ENCODE peak calls at places on chromosomes 12 and 14, in eight cellular contexts. J is AG04449, Y is WERI-Rb-1, N is BJ, O is ascending aorta, X is fibroblast of lung, S is fibroblast of pulmonary artery, H is AG09309. E is an unnamed sample.

GRCh38 chr12:53098982-53099651 is 1.6 kb downstream of the IGFBP6 start:
- DNase-seq in J (peak), Y (peak), N (peak), O (peak), X (peak), S (peak), H (peak), E (peak)

GRCh38 chr12:90028620-90029051 is 320.0 kb upstream of the ATP2B1 start:
- DNase-seq in J (no peak), Y (no peak), N (no peak), O (no peak), X (no peak), S (peak), H (no peak), E (no peak)

GRCh38 chr14:60753264-60754126 is 18.9 kb downstream of the MNAT1 start:
- DNase-seq in J (no peak), Y (no peak), N (no peak), O (no peak), X (peak), S (no peak), H (peak), E (no peak)

GRCh38 chr14:23951590-23952143 is 1.9 kb upstream of the DHRS4 start:
- DNase-seq in J (no peak), Y (peak), N (no peak), O (no peak), X (no peak), S (no peak), H (no peak), E (no peak)

GRCh38 chr12:25924535-25925001 is 33.9 kb upstream of the RASSF8 start:
- DNase-seq in J (no peak), Y (no peak), N (peak), O (no peak), X (no peak), S (no peak), H (peak), E (no peak)

GRCh38 chr12:118984206-118984943 is 3.0 kb downstream of the SRRM4 start:
- DNase-seq in J (no peak), Y (no peak), N (no peak), O (no peak), X (no peak), S (no peak), H (no peak), E (no peak)

GRCh38 chr14:23252006-23252405 is 14.3 kb downstream of the RNF212B start:
- DNase-seq in J (no peak), Y (no peak), N (no peak), O (no peak), X (no peak), S (no peak), H (no peak), E (no peak)

GRCh38 chr12:47941475-47942326 is 21.7 kb upstream of the TMEM106C start:
- DNase-seq in J (no peak), Y (no peak), N (no peak), O (no peak), X (no peak), S (no peak), H (no peak), E (no peak)

GRCh38 chr12:71057330-71057729 is 100.5 kb downstream of the TSPAN8 start:
- DNase-seq in J (no peak), Y (no peak), N (no peak), O (no peak), X (peak), S (peak), H (no peak), E (no peak)

GRCh38 chr12:46825526-46826414 is at the start of gene SLC38A4:
- DNase-seq in J (no peak), Y (no peak), N (peak), O (no peak), X (peak), S (peak), H (no peak), E (no peak)

GRCh38 chr12:117850048-117850447 is 118.7 kb downstream of the KSR2 start:
- DNase-seq in J (no peak), Y (peak), N (no peak), O (no peak), X (peak), S (peak), H (no peak), E (no peak)

GRCh38 chr14:76584271-76584702 is 177.0 kb upstream of the VASH1 start:
- DNase-seq in J (no peak), Y (no peak), N (no peak), O (no peak), X (no peak), S (no peak), H (no peak), E (no peak)

GRCh38 chr12:40152783-40153383 is 47.0 kb upstream of the SLC2A13 start:
- DNase-seq in J (no peak), Y (peak), N (peak), O (no peak), X (peak), S (peak), H (peak), E (no peak)

GRCh38 chr12:49869816-49870500 is 27.1 kb upstream of the BCDIN3D start:
- DNase-seq in J (no peak), Y (no peak), N (no peak), O (no peak), X (no peak), S (no peak), H (no peak), E (peak)

GRCh38 chr12:96502477-96502876 is 13.1 kb downstream of the CFAP54 start:
- DNase-seq in J (no peak), Y (no peak), N (no peak), O (no peak), X (no peak), S (peak), H (no peak), E (no peak)

GRCh38 chr14:85528080-85528881 is 1.7 kb upstream of the FLRT2 start:
- DNase-seq in J (peak), Y (peak), N (peak), O (no peak), X (peak), S (peak), H (peak), E (no peak)

GRCh38 chr12:88720231-88720630 is 140.0 kb upstream of the KITLG start:
- DNase-seq in J (no peak), Y (no peak), N (no peak), O (no peak), X (no peak), S (no peak), H (no peak), E (no peak)

GRCh38 chr12:84038241-84038640 is 874.4 kb downstream of the SLC6A15 start:
- DNase-seq in J (no peak), Y (no peak), N (no peak), O (no peak), X (no peak), S (no peak), H (no peak), E (no peak)

GRCh38 chr14:73977896-73978295 is 27.8 kb downstream of the COQ6 start:
- DNase-seq in J (peak), Y (no peak), N (peak), O (no peak), X (peak), S (peak), H (no peak), E (no peak)

GRCh38 chr14:34199585-34199984 is 248.7 kb upstream of the EGLN3 start:
- DNase-seq in J (peak), Y (no peak), N (peak), O (no peak), X (peak), S (peak), H (peak), E (no peak)

GRCh38 chr12:122028601-122029560 is 7.2 kb downstream of the BCL7A start:
- DNase-seq in J (no peak), Y (no peak), N (no peak), O (no peak), X (no peak), S (no peak), H (no peak), E (no peak)

GRCh38 chr12:53523131-53523530 is 15.8 kb upstream of the NPFF start:
- DNase-seq in J (no peak), Y (no peak), N (no peak), O (no peak), X (no peak), S (no peak), H (no peak), E (no peak)

GRCh38 chr14:68199465-68200145 is 380.0 kb downstream of the RAD51B start:
- DNase-seq in J (no peak), Y (no peak), N (no peak), O (no peak), X (no peak), S (peak), H (no peak), E (no peak)

GRCh38 chr14:100578552-100578951 is 8.7 kb downstream of the BEGAIN start:
- DNase-seq in J (no peak), Y (no peak), N (no peak), O (no peak), X (peak), S (peak), H (no peak), E (no peak)

GRCh38 chr14:61460853-61461611 is 139.7 kb downstream of the PRKCH start:
- DNase-seq in J (no peak), Y (no peak), N (no peak), O (no peak), X (no peak), S (no peak), H (no peak), E (peak)

GRCh38 chr12:122182887-122183587 is at the start of gene LRRC43:
- DNase-seq in J (no peak), Y (peak), N (no peak), O (no peak), X (no peak), S (peak), H (no peak), E (no peak)

GRCh38 chr12:52655720-52656124 is 3.7 kb upstream of the KRT2 start:
- DNase-seq in J (no peak), Y (no peak), N (no peak), O (no peak), X (no peak), S (no peak), H (no peak), E (peak)

GRCh38 chr12:48388430-48388829 is 37.7 kb upstream of the ZNF641 start:
- DNase-seq in J (no peak), Y (no peak), N (peak), O (no peak), X (peak), S (peak), H (no peak), E (no peak)

GRCh38 chr14:94615254-94615653 is 3.1 kb downstream of the SERPINA3 start:
- DNase-seq in J (no peak), Y (no peak), N (no peak), O (no peak), X (no peak), S (no peak), H (no peak), E (no peak)

GRCh38 chr14:94613720-94614644 is 1.8 kb downstream of the SERPINA3 start:
- DNase-seq in J (no peak), Y (no peak), N (no peak), O (no peak), X (no peak), S (no peak), H (no peak), E (no peak)

GRCh38 chr14:94617366-94617941 is 5.3 kb downstream of the SERPINA3 start:
- DNase-seq in J (no peak), Y (no peak), N (no peak), O (no peak), X (no peak), S (no peak), H (no peak), E (no peak)

GRCh38 chr14:94614802-94615201 is 2.6 kb downstream of the SERPINA3 start:
- DNase-seq in J (no peak), Y (no peak), N (no peak), O (no peak), X (no peak), S (no peak), H (no peak), E (no peak)

GRCh38 chr14:94615823-94616570 is 3.8 kb downstream of the SERPINA3 start:
- DNase-seq in J (no peak), Y (no peak), N (no peak), O (no peak), X (no peak), S (no peak), H (no peak), E (no peak)
- H3K4me3 ChIP-seq in J (no peak), Y (no peak), N (no peak), O (no peak), X (no peak), S (no peak), H (no peak), E (no peak)

GRCh38 chr14:28768549-28768870 is 1.9 kb downstream of the FOXG1 start:
- DNase-seq in J (no peak), Y (no peak), N (no peak), O (no peak), X (no peak), S (no peak), H (no peak), E (no peak)

GRCh38 chr14:28766505-28767238 is at the start of gene FOXG1:
- DNase-seq in J (no peak), Y (no peak), N (no peak), O (no peak), X (no peak), S (peak), H (no peak), E (no peak)

GRCh38 chr14:28767239-28767850 is 758 bp downstream of the FOXG1 start:
- DNase-seq in J (no peak), Y (peak), N (no peak), O (no peak), X (no peak), S (no peak), H (no peak), E (no peak)

GRCh38 chr14:28769358-28769757 is 2.8 kb downstream of the FOXG1 start:
- DNase-seq in J (no peak), Y (no peak), N (no peak), O (no peak), X (no peak), S (no peak), H (no peak), E (no peak)

GRCh38 chr14:28767851-28768548 is 1.4 kb downstream of the FOXG1 start:
- DNase-seq in J (no peak), Y (peak), N (no peak), O (no peak), X (no peak), S (no peak), H (no peak), E (no peak)
- H3K4me3 ChIP-seq in J (no peak), Y (peak), N (no peak), O (no peak), X (no peak), S (peak), H (no peak), E (no peak)

DNA sequence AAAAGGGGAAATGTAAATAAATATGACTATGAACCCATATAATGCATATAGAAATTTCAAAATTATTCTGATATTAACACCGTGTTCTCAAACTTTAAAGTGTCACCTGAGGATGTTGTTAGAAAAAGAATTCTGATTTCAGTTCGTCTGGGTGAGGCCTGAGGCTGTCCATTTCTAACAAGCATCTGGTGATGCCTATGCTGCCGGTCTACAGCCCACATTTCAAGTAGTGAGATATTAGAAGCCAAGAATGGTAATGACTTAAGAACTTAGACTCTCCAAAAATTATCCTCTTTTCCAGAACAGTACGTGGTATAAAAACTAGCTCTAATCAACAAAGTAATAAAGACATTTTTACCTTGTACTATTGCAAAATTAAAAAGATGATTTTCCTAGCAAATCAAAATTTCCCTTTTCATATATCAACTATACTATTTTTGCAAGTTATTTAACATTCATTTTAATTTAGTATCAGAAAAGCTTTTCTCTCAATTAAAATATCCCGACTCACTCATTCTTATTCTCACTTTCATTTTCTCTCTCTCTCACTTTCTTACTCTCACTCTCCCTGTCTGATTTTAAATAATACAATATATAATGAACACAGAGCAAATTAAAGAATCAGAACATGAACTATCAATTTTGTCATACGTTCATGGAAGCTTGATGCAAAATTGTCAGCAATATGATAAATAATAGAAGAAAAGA is 35.0 kb downstream of the PIK3C2G start:
- DNase-seq in J (no peak), Y (no peak), N (no peak), O (no peak), X (no peak), S (no peak), H (no peak), E (no peak)
- H3K4me3 ChIP-seq in J (no peak), Y (no peak), N (no peak), O (no peak), X (peak), S (peak), H (no peak), E (peak)

GRCh38 chr14:91270188-91270587 is 25.7 kb upstream of the GPR68 start:
- DNase-seq in J (no peak), Y (no peak), N (no peak), O (no peak), X (no peak), S (no peak), H (no peak), E (no peak)

GRCh38 chr14:91267965-91268437 is 23.5 kb upstream of the GPR68 start:
- DNase-seq in J (no peak), Y (no peak), N (no peak), O (no peak), X (no peak), S (no peak), H (no peak), E (no peak)

GRCh38 chr14:91271639-91272038 is 27.1 kb upstream of the GPR68 start:
- DNase-seq in J (no peak), Y (no peak), N (no peak), O (no peak), X (no peak), S (no peak), H (no peak), E (no peak)

GRCh38 chr14:91270619-91271018 is 26.1 kb upstream of the GPR68 start:
- DNase-seq in J (no peak), Y (no peak), N (no peak), O (no peak), X (no peak), S (no peak), H (no peak), E (no peak)

DNA sequence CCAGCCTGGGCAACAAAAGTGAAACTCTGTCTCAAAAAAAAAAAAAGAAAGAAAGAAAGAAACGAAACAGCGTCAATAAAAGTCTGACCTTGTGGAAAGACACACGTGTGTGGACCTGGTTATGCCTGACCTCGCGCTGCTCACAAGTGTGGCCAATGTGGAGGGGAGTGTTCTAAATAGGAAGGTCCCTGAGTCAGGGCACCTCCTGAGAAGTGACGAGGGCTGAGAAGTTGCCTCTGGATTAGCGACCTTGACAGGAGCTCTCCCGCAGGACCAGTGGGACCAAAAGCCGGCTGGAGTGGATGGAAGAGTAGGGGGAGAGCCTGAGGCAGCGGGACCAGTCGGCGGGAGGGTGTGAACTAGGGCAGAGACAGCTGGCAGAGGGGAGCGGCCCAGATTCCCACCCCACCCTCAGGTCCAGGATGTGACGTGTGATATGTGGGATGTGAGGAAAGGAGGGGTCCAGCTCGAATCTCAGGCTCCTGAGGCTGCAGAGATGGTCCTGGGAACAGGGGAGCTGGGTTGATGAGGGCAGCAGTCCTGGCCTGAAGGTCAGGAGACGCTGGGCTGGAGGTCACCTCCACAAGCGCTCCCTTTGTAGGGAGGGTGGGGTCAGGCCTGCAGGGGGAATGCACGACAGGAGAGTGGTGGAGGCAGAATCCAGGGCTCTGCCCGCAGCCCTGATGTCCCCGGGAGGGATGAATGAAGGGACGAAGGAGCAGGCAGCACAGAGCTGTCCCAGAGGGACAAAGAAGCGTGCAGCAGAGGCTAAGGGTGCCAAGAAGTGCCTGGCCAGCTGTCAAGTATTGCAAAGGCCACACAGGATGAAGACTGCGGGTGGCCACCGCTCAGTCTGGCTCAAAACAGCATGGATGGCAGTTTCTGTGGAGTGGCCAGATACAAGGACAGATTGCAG is 24.8 kb upstream of the GPR68 start:
- DNase-seq in J (no peak), Y (no peak), N (no peak), O (no peak), X (peak), S (peak), H (no peak), E (no peak)
- H3K4me3 ChIP-seq in J (no peak), Y (no peak), N (no peak), O (peak), X (no peak), S (no peak), H (no peak), E (no peak)